ENCODE peak calls at places on chromosome 2, in eight cellular contexts. One of them, this sample, is unnamed.

GRCh38 chr2:189521686-189522434 is 58.7 kb downstream of the SLC40A1 start:
- DNase-seq in effector memory CD4-positive, alpha-beta T cell: no peak
- DNase-seq in GM23248: no peak
- DNase-seq in kidney: no peak
- DNase-seq in heart right ventricle: no peak
- DNase-seq in brain microvascular endothelial cell: no peak
- DNase-seq in heart left ventricle: no peak
- DNase-seq in CD4-positive, alpha-beta T cell: no peak
- DNase-seq in this sample: no peak

GRCh38 chr2:229650886-229651285 is 63.5 kb downstream of the DNER start:
- DNase-seq in brain microvascular endothelial cell: no peak
- DNase-seq in CD4-positive, alpha-beta T cell: no peak
- DNase-seq in heart left ventricle: no peak
- DNase-seq in GM23248: no peak
- DNase-seq in kidney: no peak
- DNase-seq in heart right ventricle: no peak
- DNase-seq in effector memory CD4-positive, alpha-beta T cell: no peak
- DNase-seq in this sample: no peak

GRCh38 chr2:39512434-39512935 is 75.4 kb upstream of the MAP4K3 start:
- DNase-seq in kidney: peak
- DNase-seq in effector memory CD4-positive, alpha-beta T cell: no peak
- DNase-seq in GM23248: peak
- DNase-seq in CD4-positive, alpha-beta T cell: no peak
- DNase-seq in heart right ventricle: peak
- DNase-seq in heart left ventricle: no peak
- DNase-seq in brain microvascular endothelial cell: no peak
- DNase-seq in this sample: no peak

GRCh38 chr2:216775043-216775453 is 79.7 kb upstream of the IGFBP5 start:
- DNase-seq in CD4-positive, alpha-beta T cell: no peak
- DNase-seq in heart left ventricle: peak
- DNase-seq in effector memory CD4-positive, alpha-beta T cell: no peak
- DNase-seq in GM23248: peak
- DNase-seq in kidney: peak
- DNase-seq in heart right ventricle: peak
- DNase-seq in brain microvascular endothelial cell: peak
- DNase-seq in this sample: peak

GRCh38 chr2:141994066-141994465 is 136.8 kb downstream of the LRP1B start:
- DNase-seq in heart right ventricle: no peak
- DNase-seq in kidney: no peak
- DNase-seq in CD4-positive, alpha-beta T cell: no peak
- DNase-seq in heart left ventricle: no peak
- DNase-seq in GM23248: no peak
- DNase-seq in brain microvascular endothelial cell: no peak
- DNase-seq in effector memory CD4-positive, alpha-beta T cell: no peak
- DNase-seq in this sample: no peak

GRCh38 chr2:191557841-191558240 is 120.1 kb upstream of the NABP1 start:
- DNase-seq in GM23248: no peak
- DNase-seq in CD4-positive, alpha-beta T cell: no peak
- DNase-seq in heart left ventricle: no peak
- DNase-seq in kidney: no peak
- DNase-seq in effector memory CD4-positive, alpha-beta T cell: no peak
- DNase-seq in heart right ventricle: no peak
- DNase-seq in brain microvascular endothelial cell: no peak
- DNase-seq in this sample: no peak

GRCh38 chr2:219836647-219837177 is 209.3 kb downstream of the SLC4A3 start:
- DNase-seq in GM23248: peak
- DNase-seq in brain microvascular endothelial cell: peak
- DNase-seq in heart right ventricle: no peak
- DNase-seq in effector memory CD4-positive, alpha-beta T cell: no peak
- DNase-seq in CD4-positive, alpha-beta T cell: no peak
- DNase-seq in heart left ventricle: no peak
- DNase-seq in kidney: no peak
- DNase-seq in this sample: no peak

GRCh38 chr2:101985101-101985792 is 6.5 kb upstream of the IL1R2 start:
- DNase-seq in heart left ventricle: no peak
- DNase-seq in kidney: no peak
- DNase-seq in effector memory CD4-positive, alpha-beta T cell: no peak
- DNase-seq in heart right ventricle: no peak
- DNase-seq in CD4-positive, alpha-beta T cell: no peak
- DNase-seq in GM23248: no peak
- DNase-seq in brain microvascular endothelial cell: no peak
- DNase-seq in this sample: no peak

GRCh38 chr2:26184555-26185303 is 11.8 kb downstream of the GAREM2 start:
- DNase-seq in CD4-positive, alpha-beta T cell: peak
- DNase-seq in brain microvascular endothelial cell: peak
- DNase-seq in GM23248: peak
- DNase-seq in kidney: peak
- DNase-seq in effector memory CD4-positive, alpha-beta T cell: peak
- DNase-seq in heart left ventricle: peak
- DNase-seq in heart right ventricle: peak
- DNase-seq in this sample: no peak

GRCh38 chr2:161077367-161078210 is 82.6 kb upstream of the TANK start:
- DNase-seq in brain microvascular endothelial cell: peak
- DNase-seq in heart left ventricle: peak
- DNase-seq in effector memory CD4-positive, alpha-beta T cell: peak
- DNase-seq in kidney: no peak
- DNase-seq in GM23248: peak
- DNase-seq in heart right ventricle: no peak
- DNase-seq in CD4-positive, alpha-beta T cell: peak
- DNase-seq in this sample: no peak

GRCh38 chr2:105857076-105857740 is 112.5 kb downstream of the NCK2 start:
- DNase-seq in kidney: no peak
- DNase-seq in brain microvascular endothelial cell: no peak
- DNase-seq in heart right ventricle: no peak
- DNase-seq in GM23248: no peak
- DNase-seq in CD4-positive, alpha-beta T cell: no peak
- DNase-seq in heart left ventricle: no peak
- DNase-seq in effector memory CD4-positive, alpha-beta T cell: peak
- DNase-seq in this sample: no peak

GRCh38 chr2:15425707-15426106 is 135.4 kb downstream of the NBAS start:
- DNase-seq in kidney: no peak
- DNase-seq in brain microvascular endothelial cell: no peak
- DNase-seq in effector memory CD4-positive, alpha-beta T cell: no peak
- DNase-seq in GM23248: no peak
- DNase-seq in CD4-positive, alpha-beta T cell: no peak
- DNase-seq in heart left ventricle: no peak
- DNase-seq in heart right ventricle: no peak
- DNase-seq in this sample: no peak

GRCh38 chr2:237862528-237862895 is 3.1 kb downstream of the RAMP1 start:
- DNase-seq in GM23248: no peak
- DNase-seq in kidney: no peak
- DNase-seq in heart right ventricle: no peak
- DNase-seq in CD4-positive, alpha-beta T cell: no peak
- DNase-seq in heart left ventricle: no peak
- DNase-seq in effector memory CD4-positive, alpha-beta T cell: no peak
- DNase-seq in brain microvascular endothelial cell: no peak
- DNase-seq in this sample: no peak

GRCh38 chr2:219402665-219403515 is 15.2 kb upstream of the DNPEP start:
- DNase-seq in CD4-positive, alpha-beta T cell: peak
- DNase-seq in GM23248: peak
- DNase-seq in effector memory CD4-positive, alpha-beta T cell: peak
- DNase-seq in heart left ventricle: peak
- DNase-seq in kidney: no peak
- DNase-seq in brain microvascular endothelial cell: peak
- DNase-seq in heart right ventricle: no peak
- DNase-seq in this sample: no peak

GRCh38 chr2:230319211-230319862 is 7.7 kb upstream of the SP140L start:
- DNase-seq in heart right ventricle: no peak
- DNase-seq in CD4-positive, alpha-beta T cell: peak
- DNase-seq in brain microvascular endothelial cell: no peak
- DNase-seq in heart left ventricle: no peak
- DNase-seq in GM23248: no peak
- DNase-seq in effector memory CD4-positive, alpha-beta T cell: peak
- DNase-seq in kidney: no peak
- DNase-seq in this sample: no peak

GRCh38 chr2:128624425-128624795 is 305.7 kb upstream of the HS6ST1 start:
- DNase-seq in GM23248: no peak
- DNase-seq in kidney: peak
- DNase-seq in brain microvascular endothelial cell: peak
- DNase-seq in CD4-positive, alpha-beta T cell: no peak
- DNase-seq in heart right ventricle: no peak
- DNase-seq in heart left ventricle: no peak
- DNase-seq in effector memory CD4-positive, alpha-beta T cell: no peak
- DNase-seq in this sample: no peak

GRCh38 chr2:68371138-68371537 is 6.1 kb downstream of the PLEK start:
- DNase-seq in effector memory CD4-positive, alpha-beta T cell: no peak
- DNase-seq in heart right ventricle: no peak
- DNase-seq in kidney: no peak
- DNase-seq in CD4-positive, alpha-beta T cell: no peak
- DNase-seq in brain microvascular endothelial cell: no peak
- DNase-seq in GM23248: no peak
- DNase-seq in heart left ventricle: no peak
- DNase-seq in this sample: no peak

GRCh38 chr2:127105656-127106456 is 1.1 kb downstream of the BIN1 start:
- DNase-seq in GM23248: peak
- DNase-seq in kidney: peak
- DNase-seq in brain microvascular endothelial cell: peak
- DNase-seq in effector memory CD4-positive, alpha-beta T cell: no peak
- DNase-seq in heart left ventricle: no peak
- DNase-seq in heart right ventricle: no peak
- DNase-seq in CD4-positive, alpha-beta T cell: no peak
- DNase-seq in this sample: no peak
- H3K27ac ChIP-seq in GM23248: peak
- H3K27ac ChIP-seq in kidney: peak
- H3K27ac ChIP-seq in brain microvascular endothelial cell: peak
- H3K27ac ChIP-seq in effector memory CD4-positive, alpha-beta T cell: no peak
- H3K27ac ChIP-seq in heart left ventricle: peak
- H3K27ac ChIP-seq in heart right ventricle: peak
- H3K27ac ChIP-seq in CD4-positive, alpha-beta T cell: no peak
- H3K27ac ChIP-seq in this sample: no peak

DNA sequence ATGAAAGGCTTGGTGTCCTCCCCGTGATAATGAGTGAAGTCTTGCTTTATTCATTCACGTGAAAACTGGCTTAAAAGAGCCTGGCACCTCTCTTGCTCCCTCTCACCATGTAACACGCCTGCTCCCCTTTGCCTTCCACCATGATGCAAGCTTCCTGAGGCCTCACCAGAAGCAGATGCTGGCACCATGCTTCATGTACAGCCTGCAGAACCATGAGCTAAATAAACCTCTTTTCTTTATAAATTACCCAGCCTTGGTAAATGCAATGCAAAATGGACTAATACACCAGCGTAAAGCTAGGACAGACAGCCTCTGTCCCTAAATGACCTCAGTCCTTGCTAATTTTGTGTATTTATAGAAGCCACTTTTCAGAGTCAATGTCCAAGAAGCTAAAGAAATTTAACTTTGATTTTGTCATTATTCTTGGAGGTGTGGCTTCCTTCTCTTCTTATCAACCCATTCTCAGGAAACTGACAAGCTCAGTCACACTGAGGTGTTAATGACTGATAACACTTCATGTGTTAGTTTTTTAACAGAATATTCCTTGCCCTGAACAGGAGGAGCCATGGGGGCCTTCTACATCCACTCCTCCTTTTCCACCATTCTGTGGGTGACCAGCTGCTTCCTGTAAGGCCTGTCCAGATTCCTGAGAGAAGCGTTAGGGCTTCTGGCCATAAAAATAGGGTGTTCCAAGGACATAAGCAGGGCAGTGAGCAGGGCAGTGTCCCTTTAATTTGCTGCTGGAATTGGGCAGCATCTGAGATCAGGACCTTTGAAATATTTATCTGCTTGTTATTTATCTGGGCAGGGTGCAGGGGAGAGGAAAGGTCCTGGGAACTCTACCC is 38.0 kb upstream of the EPAS1 start:
- DNase-seq in effector memory CD4-positive, alpha-beta T cell: no peak
- DNase-seq in heart right ventricle: no peak
- DNase-seq in GM23248: no peak
- DNase-seq in brain microvascular endothelial cell: no peak
- DNase-seq in CD4-positive, alpha-beta T cell: no peak
- DNase-seq in kidney: no peak
- DNase-seq in heart left ventricle: no peak
- DNase-seq in this sample: no peak
- H3K27ac ChIP-seq in effector memory CD4-positive, alpha-beta T cell: no peak
- H3K27ac ChIP-seq in heart right ventricle: peak
- H3K27ac ChIP-seq in GM23248: no peak
- H3K27ac ChIP-seq in brain microvascular endothelial cell: no peak
- H3K27ac ChIP-seq in CD4-positive, alpha-beta T cell: no peak
- H3K27ac ChIP-seq in kidney: no peak
- H3K27ac ChIP-seq in heart left ventricle: peak
- H3K27ac ChIP-seq in this sample: no peak

DNA sequence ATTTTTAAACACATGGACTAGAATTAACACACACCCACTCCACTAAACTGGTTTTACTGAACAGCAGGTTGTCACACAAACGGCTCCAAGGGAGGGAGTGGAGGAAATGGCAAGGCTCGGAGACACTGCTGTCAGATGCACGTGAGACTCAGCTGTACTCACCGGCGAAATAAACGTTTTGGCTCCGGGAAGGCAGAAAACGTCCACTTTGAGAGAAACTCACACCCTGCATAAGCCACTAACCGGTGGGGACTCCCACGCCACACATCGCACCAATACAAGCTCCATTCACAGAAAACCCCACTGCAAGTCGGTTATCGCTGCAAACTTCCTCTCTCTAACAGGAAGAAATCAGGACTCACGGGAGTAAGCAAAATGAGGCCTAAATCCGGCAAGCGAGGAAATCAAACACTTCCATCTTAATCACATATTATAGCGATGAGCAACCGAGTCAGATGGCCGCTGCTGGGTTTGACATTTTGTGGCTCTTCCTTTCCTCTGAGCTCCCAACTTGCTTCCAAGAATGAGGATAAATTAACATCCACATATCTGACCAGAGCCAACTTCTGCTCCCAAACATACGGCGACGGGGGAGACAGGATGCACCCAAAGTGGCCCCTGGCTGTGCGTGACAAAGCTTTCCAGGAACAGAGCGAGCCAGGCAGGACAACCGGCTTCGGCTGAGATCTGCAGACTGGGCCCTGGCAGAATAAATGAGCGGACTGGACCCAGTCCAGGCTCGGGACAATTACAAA is 63.5 kb downstream of the HDAC4 start:
- DNase-seq in heart right ventricle: no peak
- DNase-seq in heart left ventricle: no peak
- DNase-seq in brain microvascular endothelial cell: no peak
- DNase-seq in GM23248: no peak
- DNase-seq in kidney: no peak
- DNase-seq in CD4-positive, alpha-beta T cell: no peak
- DNase-seq in effector memory CD4-positive, alpha-beta T cell: no peak
- DNase-seq in this sample: no peak
- H3K27ac ChIP-seq in heart right ventricle: peak
- H3K27ac ChIP-seq in heart left ventricle: peak
- H3K27ac ChIP-seq in brain microvascular endothelial cell: no peak
- H3K27ac ChIP-seq in GM23248: no peak
- H3K27ac ChIP-seq in kidney: no peak
- H3K27ac ChIP-seq in CD4-positive, alpha-beta T cell: no peak
- H3K27ac ChIP-seq in effector memory CD4-positive, alpha-beta T cell: no peak
- H3K27ac ChIP-seq in this sample: no peak

GRCh38 chr2:172434821-172435607 is 7.6 kb downstream of the ITGA6 start:
- DNase-seq in heart right ventricle: no peak
- DNase-seq in heart left ventricle: no peak
- DNase-seq in kidney: no peak
- DNase-seq in GM23248: no peak
- DNase-seq in brain microvascular endothelial cell: no peak
- DNase-seq in effector memory CD4-positive, alpha-beta T cell: peak
- DNase-seq in CD4-positive, alpha-beta T cell: peak
- DNase-seq in this sample: no peak
- H3K27ac ChIP-seq in heart right ventricle: peak
- H3K27ac ChIP-seq in heart left ventricle: peak
- H3K27ac ChIP-seq in kidney: peak
- H3K27ac ChIP-seq in GM23248: no peak
- H3K27ac ChIP-seq in brain microvascular endothelial cell: no peak
- H3K27ac ChIP-seq in effector memory CD4-positive, alpha-beta T cell: peak
- H3K27ac ChIP-seq in CD4-positive, alpha-beta T cell: peak
- H3K27ac ChIP-seq in this sample: peak